ENCODE peak calls at places on chromosomes 2 and 18, in ten cellular contexts. One of them, this sample, is unnamed.

GRCh38 chr18:57107141-57107832 is 39.6 kb upstream of the BOD1L2 start:
- DNase-seq in ACHN: peak
- DNase-seq in EL: peak
- DNase-seq in activated CD4-positive, alpha-beta T cell treated with anti-CD3 and anti-CD28 coated beads, Interleukin-2, amount 50 U/mL, for 4 hours: no peak
- DNase-seq in LoVo: peak
- DNase-seq in stimulated activated CD4-positive, alpha-beta T cell treated with anti-CD3 and anti-CD28 coated beads, Interleukin-2, amount 100 ng/mL, for 24 hours: no peak
- DNase-seq in H4: no peak
- DNase-seq in DMS153: no peak
- DNase-seq in NCI-H1417 treated with DMSO at 0.1 percent for 48 hours: no peak
- DNase-seq in foreskin melanocyte: no peak
- DNase-seq in this sample: no peak

GRCh38 chr2:132449868-132450267 is 33.3 kb downstream of the GPR39 start:
- DNase-seq in ACHN: no peak
- DNase-seq in EL: no peak
- DNase-seq in activated CD4-positive, alpha-beta T cell treated with anti-CD3 and anti-CD28 coated beads, Interleukin-2, amount 50 U/mL, for 4 hours: no peak
- DNase-seq in LoVo: no peak
- DNase-seq in stimulated activated CD4-positive, alpha-beta T cell treated with anti-CD3 and anti-CD28 coated beads, Interleukin-2, amount 100 ng/mL, for 24 hours: no peak
- DNase-seq in H4: no peak
- DNase-seq in DMS153: no peak
- DNase-seq in NCI-H1417 treated with DMSO at 0.1 percent for 48 hours: no peak
- DNase-seq in foreskin melanocyte: no peak
- DNase-seq in this sample: no peak

GRCh38 chr18:54250846-54251251 is 18.5 kb upstream of the POLI start:
- DNase-seq in ACHN: no peak
- DNase-seq in EL: peak
- DNase-seq in activated CD4-positive, alpha-beta T cell treated with anti-CD3 and anti-CD28 coated beads, Interleukin-2, amount 50 U/mL, for 4 hours: no peak
- DNase-seq in LoVo: no peak
- DNase-seq in stimulated activated CD4-positive, alpha-beta T cell treated with anti-CD3 and anti-CD28 coated beads, Interleukin-2, amount 100 ng/mL, for 24 hours: no peak
- DNase-seq in H4: no peak
- DNase-seq in DMS153: no peak
- DNase-seq in NCI-H1417 treated with DMSO at 0.1 percent for 48 hours: no peak
- DNase-seq in foreskin melanocyte: no peak
- DNase-seq in this sample: no peak

GRCh38 chr2:20404950-20405349 is 41.9 kb upstream of the RHOB start:
- DNase-seq in ACHN: no peak
- DNase-seq in EL: no peak
- DNase-seq in activated CD4-positive, alpha-beta T cell treated with anti-CD3 and anti-CD28 coated beads, Interleukin-2, amount 50 U/mL, for 4 hours: no peak
- DNase-seq in LoVo: no peak
- DNase-seq in stimulated activated CD4-positive, alpha-beta T cell treated with anti-CD3 and anti-CD28 coated beads, Interleukin-2, amount 100 ng/mL, for 24 hours: no peak
- DNase-seq in H4: no peak
- DNase-seq in DMS153: no peak
- DNase-seq in NCI-H1417 treated with DMSO at 0.1 percent for 48 hours: no peak
- DNase-seq in foreskin melanocyte: no peak
- DNase-seq in this sample: no peak

GRCh38 chr2:126399001-126399400 is 257.0 kb upstream of the GYPC start:
- DNase-seq in ACHN: no peak
- DNase-seq in EL: no peak
- DNase-seq in activated CD4-positive, alpha-beta T cell treated with anti-CD3 and anti-CD28 coated beads, Interleukin-2, amount 50 U/mL, for 4 hours: peak
- DNase-seq in LoVo: no peak
- DNase-seq in stimulated activated CD4-positive, alpha-beta T cell treated with anti-CD3 and anti-CD28 coated beads, Interleukin-2, amount 100 ng/mL, for 24 hours: peak
- DNase-seq in H4: no peak
- DNase-seq in DMS153: no peak
- DNase-seq in NCI-H1417 treated with DMSO at 0.1 percent for 48 hours: no peak
- DNase-seq in foreskin melanocyte: no peak
- DNase-seq in this sample: peak

GRCh38 chr18:13541621-13542519 is 184.5 kb downstream of the FAM210A start:
- DNase-seq in ACHN: no peak
- DNase-seq in EL: no peak
- DNase-seq in activated CD4-positive, alpha-beta T cell treated with anti-CD3 and anti-CD28 coated beads, Interleukin-2, amount 50 U/mL, for 4 hours: no peak
- DNase-seq in LoVo: peak
- DNase-seq in stimulated activated CD4-positive, alpha-beta T cell treated with anti-CD3 and anti-CD28 coated beads, Interleukin-2, amount 100 ng/mL, for 24 hours: no peak
- DNase-seq in H4: peak
- DNase-seq in DMS153: no peak
- DNase-seq in NCI-H1417 treated with DMSO at 0.1 percent for 48 hours: no peak
- DNase-seq in foreskin melanocyte: no peak
- DNase-seq in this sample: no peak

GRCh38 chr2:172698041-172698863 is 37.4 kb upstream of the RAPGEF4 start:
- DNase-seq in ACHN: peak
- DNase-seq in EL: peak
- DNase-seq in activated CD4-positive, alpha-beta T cell treated with anti-CD3 and anti-CD28 coated beads, Interleukin-2, amount 50 U/mL, for 4 hours: no peak
- DNase-seq in LoVo: peak
- DNase-seq in stimulated activated CD4-positive, alpha-beta T cell treated with anti-CD3 and anti-CD28 coated beads, Interleukin-2, amount 100 ng/mL, for 24 hours: peak
- DNase-seq in H4: peak
- DNase-seq in DMS153: no peak
- DNase-seq in NCI-H1417 treated with DMSO at 0.1 percent for 48 hours: no peak
- DNase-seq in foreskin melanocyte: peak
- DNase-seq in this sample: no peak

GRCh38 chr2:39919511-39920317 is 140.7 kb upstream of the THUMPD2 start:
- DNase-seq in ACHN: no peak
- DNase-seq in EL: no peak
- DNase-seq in activated CD4-positive, alpha-beta T cell treated with anti-CD3 and anti-CD28 coated beads, Interleukin-2, amount 50 U/mL, for 4 hours: no peak
- DNase-seq in LoVo: no peak
- DNase-seq in stimulated activated CD4-positive, alpha-beta T cell treated with anti-CD3 and anti-CD28 coated beads, Interleukin-2, amount 100 ng/mL, for 24 hours: no peak
- DNase-seq in H4: no peak
- DNase-seq in DMS153: no peak
- DNase-seq in NCI-H1417 treated with DMSO at 0.1 percent for 48 hours: no peak
- DNase-seq in foreskin melanocyte: no peak
- DNase-seq in this sample: no peak

GRCh38 chr2:70354264-70354949 is 52.5 kb upstream of the FAM136A start:
- DNase-seq in ACHN: no peak
- DNase-seq in EL: peak
- DNase-seq in activated CD4-positive, alpha-beta T cell treated with anti-CD3 and anti-CD28 coated beads, Interleukin-2, amount 50 U/mL, for 4 hours: no peak
- DNase-seq in LoVo: no peak
- DNase-seq in stimulated activated CD4-positive, alpha-beta T cell treated with anti-CD3 and anti-CD28 coated beads, Interleukin-2, amount 100 ng/mL, for 24 hours: no peak
- DNase-seq in H4: no peak
- DNase-seq in DMS153: no peak
- DNase-seq in NCI-H1417 treated with DMSO at 0.1 percent for 48 hours: no peak
- DNase-seq in foreskin melanocyte: no peak
- DNase-seq in this sample: no peak

GRCh38 chr2:182668671-182669070 is 47.4 kb upstream of the DNAJC10 start:
- DNase-seq in ACHN: no peak
- DNase-seq in EL: no peak
- DNase-seq in activated CD4-positive, alpha-beta T cell treated with anti-CD3 and anti-CD28 coated beads, Interleukin-2, amount 50 U/mL, for 4 hours: no peak
- DNase-seq in LoVo: peak
- DNase-seq in stimulated activated CD4-positive, alpha-beta T cell treated with anti-CD3 and anti-CD28 coated beads, Interleukin-2, amount 100 ng/mL, for 24 hours: no peak
- DNase-seq in H4: no peak
- DNase-seq in DMS153: peak
- DNase-seq in NCI-H1417 treated with DMSO at 0.1 percent for 48 hours: peak
- DNase-seq in foreskin melanocyte: no peak
- DNase-seq in this sample: peak